ENCODE peak calls at places on chromosomes 6 and 20, in nine cellular contexts. Z is cardiac fibroblast; R is stimulated activated effector memory CD8-positive, alpha-beta T cell treated with anti-CD3 and anti-CD28 coated beads, Interleukin-12 subunit alpha, Interleukin-12 subunit beta, amount 100 ng/mL, for 72 hours; E is NCI-H2081; P is esophagus squamous epithelium; Y is T1000; T is ELR; Q is amygdala; L is HTR-8/SVneo. K is an unnamed sample.

GRCh38 chr6:43464337-43464736 is 9.0 kb upstream of the DLK2 start:
- DNase-seq in Z (no peak), R (no peak), E (no peak), P (no peak), Y (no peak), T (no peak), Q (no peak), L (no peak), K (no peak)

GRCh38 chr6:36627801-36628246 is 33.7 kb downstream of the SRSF3 start:
- DNase-seq in Z (peak), R (no peak), E (no peak), P (no peak), Y (no peak), T (no peak), Q (no peak), L (no peak), K (no peak)

GRCh38 chr6:97594834-97595233 is 311.8 kb upstream of the MMS22L start:
- DNase-seq in Z (peak), R (no peak), E (no peak), P (no peak), Y (no peak), T (peak), Q (no peak), L (peak), K (no peak)

GRCh38 chr20:49633643-49634042 is 65.7 kb upstream of the PTGIS start:
- DNase-seq in Z (no peak), R (no peak), E (no peak), P (no peak), Y (no peak), T (no peak), Q (no peak), L (no peak), K (no peak)

GRCh38 chr20:61559706-61560315 is 307.8 kb downstream of the CDH4 start:
- DNase-seq in Z (no peak), R (no peak), E (no peak), P (no peak), Y (no peak), T (no peak), Q (no peak), L (no peak), K (no peak)

GRCh38 chr20:62823688-62824475 is 7.0 kb downstream of the COL9A3 start:
- DNase-seq in Z (no peak), R (no peak), E (no peak), P (no peak), Y (no peak), T (no peak), Q (no peak), L (no peak), K (no peak)

GRCh38 chr20:24160563-24161355 is 172.2 kb upstream of the GGTLC1 start:
- DNase-seq in Z (peak), R (no peak), E (no peak), P (no peak), Y (no peak), T (peak), Q (no peak), L (peak), K (no peak)

GRCh38 chr6:31582230-31582601 is at the start of gene LTB:
- DNase-seq in Z (no peak), R (no peak), E (no peak), P (no peak), Y (no peak), T (no peak), Q (no peak), L (no peak), K (no peak)

GRCh38 chr6:3307436-3307835 is 48.7 kb downstream of the PSMG4 start:
- DNase-seq in Z (no peak), R (no peak), E (no peak), P (no peak), Y (no peak), T (no peak), Q (no peak), L (no peak), K (peak)

GRCh38 chr20:49979030-49979832 is 3.5 kb upstream of the SNAI1 start:
- DNase-seq in Z (no peak), R (peak), E (peak), P (no peak), Y (peak), T (peak), Q (peak), L (peak), K (no peak)

GRCh38 chr6:163324928-163325784 is 89.4 kb upstream of the QKI start:
- DNase-seq in Z (peak), R (no peak), E (no peak), P (no peak), Y (peak), T (no peak), Q (peak), L (no peak), K (no peak)

GRCh38 chr6:139625998-139626975 is 251.8 kb upstream of the CITED2 start:
- DNase-seq in Z (peak), R (no peak), E (no peak), P (no peak), Y (no peak), T (no peak), Q (no peak), L (no peak), K (no peak)

GRCh38 chr6:32685603-32686002 is 19.1 kb upstream of the HLA-DQB1 start:
- DNase-seq in Z (no peak), R (no peak), E (no peak), P (no peak), Y (no peak), T (peak), Q (no peak), L (no peak), K (peak)

GRCh38 chr6:3518356-3518841 is 61.5 kb upstream of the SLC22A23 start:
- DNase-seq in Z (peak), R (no peak), E (no peak), P (no peak), Y (peak), T (peak), Q (no peak), L (peak), K (no peak)

GRCh38 chr6:54899986-54900385 is 53.4 kb downstream of the FAM83B start:
- DNase-seq in Z (no peak), R (no peak), E (no peak), P (no peak), Y (no peak), T (no peak), Q (no peak), L (no peak), K (no peak)

GRCh38 chr6:46419576-46420002 is 71.7 kb downstream of the RCAN2 start:
- DNase-seq in Z (peak), R (no peak), E (peak), P (no peak), Y (peak), T (peak), Q (no peak), L (peak), K (no peak)

GRCh38 chr6:35362200-35362599 is 19.8 kb downstream of the PPARD start:
- DNase-seq in Z (no peak), R (no peak), E (no peak), P (no peak), Y (no peak), T (no peak), Q (no peak), L (no peak), K (no peak)

GRCh38 chr20:45467861-45468260 is 1.7 kb upstream of the WFDC2 start:
- DNase-seq in Z (no peak), R (no peak), E (peak), P (no peak), Y (no peak), T (no peak), Q (no peak), L (no peak), K (no peak)

GRCh38 chr6:143783077-143783476 is 60.1 kb upstream of the LTV1 start:
- DNase-seq in Z (no peak), R (no peak), E (no peak), P (no peak), Y (no peak), T (no peak), Q (no peak), L (no peak), K (no peak)

GRCh38 chr6:5094327-5094726 is 9.2 kb downstream of the PPP1R3G start:
- DNase-seq in Z (peak), R (no peak), E (no peak), P (no peak), Y (no peak), T (peak), Q (no peak), L (peak), K (no peak)

GRCh38 chr6:77292564-77293546 is 170.4 kb downstream of the HTR1B start:
- DNase-seq in Z (peak), R (no peak), E (no peak), P (no peak), Y (peak), T (peak), Q (no peak), L (peak), K (no peak)

GRCh38 chr6:165574770-165575549 is 88.1 kb downstream of the PDE10A start:
- DNase-seq in Z (peak), R (no peak), E (no peak), P (no peak), Y (no peak), T (no peak), Q (no peak), L (no peak), K (no peak)

GRCh38 chr20:40390654-40391053 is 298.4 kb downstream of the MAFB start:
- DNase-seq in Z (no peak), R (no peak), E (no peak), P (no peak), Y (no peak), T (no peak), Q (no peak), L (no peak), K (no peak)

GRCh38 chr6:170291271-170292110 is 613 bp upstream of the DLL1 start:
- DNase-seq in Z (peak), R (no peak), E (peak), P (no peak), Y (no peak), T (peak), Q (peak), L (no peak), K (no peak)

GRCh38 chr6:3317741-3318211 is 59.0 kb downstream of the PSMG4 start:
- DNase-seq in Z (no peak), R (no peak), E (no peak), P (no peak), Y (no peak), T (no peak), Q (no peak), L (no peak), K (no peak)

GRCh38 chr6:100134703-100135102 is 140.7 kb upstream of the MCHR2 start:
- DNase-seq in Z (peak), R (no peak), E (no peak), P (no peak), Y (no peak), T (peak), Q (no peak), L (no peak), K (no peak)

GRCh38 chr6:87660226-87660886 is 41.7 kb downstream of the AKIRIN2 start:
- DNase-seq in Z (peak), R (no peak), E (no peak), P (no peak), Y (no peak), T (peak), Q (no peak), L (no peak), K (no peak)

GRCh38 chr6:34236423-34237315 is at the start of gene HMGA1:
- DNase-seq in Z (peak), R (peak), E (peak), P (peak), Y (peak), T (peak), Q (peak), L (peak), K (peak)

GRCh38 chr6:110181131-110182027 is 1.2 kb downstream of the CDC40 start:
- DNase-seq in Z (peak), R (peak), E (no peak), P (no peak), Y (no peak), T (peak), Q (no peak), L (no peak), K (no peak)

GRCh38 chr6:128139519-128139918 is 238.7 kb upstream of the THEMIS start:
- DNase-seq in Z (peak), R (no peak), E (no peak), P (no peak), Y (no peak), T (peak), Q (no peak), L (no peak), K (no peak)

GRCh38 chr6:169255643-169256042 is 2.0 kb upstream of the THBS2 start:
- DNase-seq in Z (no peak), R (no peak), E (no peak), P (no peak), Y (no peak), T (no peak), Q (no peak), L (no peak), K (peak)

GRCh38 chr6:55776131-55776530 is 99.3 kb downstream of the BMP5 start:
- DNase-seq in Z (no peak), R (no peak), E (no peak), P (no peak), Y (no peak), T (no peak), Q (no peak), L (no peak), K (no peak)

GRCh38 chr6:152748843-152749242 is 1.8 kb upstream of the VIP start:
- DNase-seq in Z (peak), R (no peak), E (peak), P (no peak), Y (no peak), T (peak), Q (no peak), L (no peak), K (no peak)